ENCODE peak calls at places on chromosomes 13 and 19, in ten cellular contexts. One of them, this sample, is unnamed.
A peak's percentile ranks its signal among the peaks of the same experiment; 100 is the strongest.

GRCh38 chr19:704447-704741 is 4.3 kb upstream of the PALM start:
- DNase-seq in tibial nerve: no peak
- DNase-seq in CD4-positive, alpha-beta memory T cell: no peak
- DNase-seq in left lung: no peak
- DNase-seq in left ventricle myocardium inferior: no peak
- DNase-seq in body of pancreas: no peak
- DNase-seq in K562: no peak
- DNase-seq in H9: no peak
- DNase-seq in uterus: no peak
- DNase-seq in heart left ventricle: no peak
- DNase-seq in this sample: no peak

GRCh38 chr19:49875801-49876421 is 1.2 kb downstream of the AKT1S1 start:
- DNase-seq in tibial nerve: peak; percentile 55
- DNase-seq in CD4-positive, alpha-beta memory T cell: no peak
- DNase-seq in left lung: peak; percentile 90
- DNase-seq in left ventricle myocardium inferior: peak; percentile 64
- DNase-seq in body of pancreas: peak; percentile 48
- DNase-seq in K562: peak; percentile 59
- DNase-seq in H9: peak; percentile 65
- DNase-seq in uterus: peak; percentile 70
- DNase-seq in heart left ventricle: peak; percentile 70
- DNase-seq in this sample: peak; percentile 69

GRCh38 chr13:110045919-110046318 is 259.5 kb upstream of the IRS2 start:
- DNase-seq in tibial nerve: no peak
- DNase-seq in CD4-positive, alpha-beta memory T cell: no peak
- DNase-seq in left lung: no peak
- DNase-seq in left ventricle myocardium inferior: no peak
- DNase-seq in body of pancreas: no peak
- DNase-seq in K562: no peak
- DNase-seq in H9: no peak
- DNase-seq in uterus: no peak
- DNase-seq in heart left ventricle: no peak
- DNase-seq in this sample: no peak

GRCh38 chr13:79724348-79725103 is 243.6 kb downstream of the NDFIP2 start:
- DNase-seq in tibial nerve: no peak
- DNase-seq in CD4-positive, alpha-beta memory T cell: no peak
- DNase-seq in left lung: no peak
- DNase-seq in left ventricle myocardium inferior: no peak
- DNase-seq in body of pancreas: peak; percentile 59
- DNase-seq in K562: no peak
- DNase-seq in H9: no peak
- DNase-seq in uterus: no peak
- DNase-seq in heart left ventricle: no peak
- DNase-seq in this sample: no peak

GRCh38 chr13:108920137-108920536 is 290.7 kb downstream of the MYO16 start:
- DNase-seq in tibial nerve: no peak
- DNase-seq in CD4-positive, alpha-beta memory T cell: no peak
- DNase-seq in left lung: no peak
- DNase-seq in left ventricle myocardium inferior: no peak
- DNase-seq in body of pancreas: no peak
- DNase-seq in K562: no peak
- DNase-seq in H9: no peak
- DNase-seq in uterus: no peak
- DNase-seq in heart left ventricle: no peak
- DNase-seq in this sample: no peak

GRCh38 chr13:26485288-26485687 is 72.2 kb upstream of the WASF3 start:
- DNase-seq in tibial nerve: no peak
- DNase-seq in CD4-positive, alpha-beta memory T cell: no peak
- DNase-seq in left lung: no peak
- DNase-seq in left ventricle myocardium inferior: no peak
- DNase-seq in body of pancreas: no peak
- DNase-seq in K562: no peak
- DNase-seq in H9: no peak
- DNase-seq in uterus: no peak
- DNase-seq in heart left ventricle: no peak
- DNase-seq in this sample: no peak

GRCh38 chr19:54172764-54173699 is at the start of gene TMC4:
- DNase-seq in tibial nerve: no peak
- DNase-seq in CD4-positive, alpha-beta memory T cell: no peak
- DNase-seq in left lung: peak; percentile 87
- DNase-seq in left ventricle myocardium inferior: no peak
- DNase-seq in body of pancreas: peak; percentile 94
- DNase-seq in K562: peak; percentile 26
- DNase-seq in H9: peak; percentile 96
- DNase-seq in uterus: no peak
- DNase-seq in heart left ventricle: no peak
- DNase-seq in this sample: no peak

GRCh38 chr19:13463296-13463695 is 43.0 kb downstream of the CACNA1A start:
- DNase-seq in tibial nerve: no peak
- DNase-seq in CD4-positive, alpha-beta memory T cell: no peak
- DNase-seq in left lung: no peak
- DNase-seq in left ventricle myocardium inferior: no peak
- DNase-seq in body of pancreas: no peak
- DNase-seq in K562: peak; percentile 50
- DNase-seq in H9: peak; percentile 48
- DNase-seq in uterus: no peak
- DNase-seq in heart left ventricle: no peak
- DNase-seq in this sample: no peak

GRCh38 chr13:51125495-51126226 is 14.6 kb upstream of the C13orf42 start:
- DNase-seq in tibial nerve: peak; percentile 17
- DNase-seq in CD4-positive, alpha-beta memory T cell: peak; percentile 24
- DNase-seq in left lung: no peak
- DNase-seq in left ventricle myocardium inferior: peak; percentile 21
- DNase-seq in body of pancreas: peak; percentile 70
- DNase-seq in K562: peak; percentile 23
- DNase-seq in H9: peak; percentile 75
- DNase-seq in uterus: peak; percentile 35
- DNase-seq in heart left ventricle: no peak
- DNase-seq in this sample: no peak

GRCh38 chr13:40974460-40975407 is 44.4 kb downstream of the ELF1 start:
- DNase-seq in tibial nerve: no peak
- DNase-seq in CD4-positive, alpha-beta memory T cell: peak; percentile 54
- DNase-seq in left lung: no peak
- DNase-seq in left ventricle myocardium inferior: no peak
- DNase-seq in body of pancreas: peak; percentile 51
- DNase-seq in K562: peak; percentile 46
- DNase-seq in H9: peak; percentile 35
- DNase-seq in uterus: no peak
- DNase-seq in heart left ventricle: no peak
- DNase-seq in this sample: no peak

GRCh38 chr19:51064534-51065220 is at the start of gene KLK13:
- DNase-seq in tibial nerve: no peak
- DNase-seq in CD4-positive, alpha-beta memory T cell: no peak
- DNase-seq in left lung: no peak
- DNase-seq in left ventricle myocardium inferior: peak; percentile 34
- DNase-seq in body of pancreas: peak; percentile 82
- DNase-seq in K562: peak; percentile 98
- DNase-seq in H9: peak; percentile 84
- DNase-seq in uterus: no peak
- DNase-seq in heart left ventricle: peak; percentile 71
- DNase-seq in this sample: no peak

GRCh38 chr13:48216204-48216711 is 16.7 kb upstream of the ITM2B start:
- DNase-seq in tibial nerve: no peak
- DNase-seq in CD4-positive, alpha-beta memory T cell: no peak
- DNase-seq in left lung: no peak
- DNase-seq in left ventricle myocardium inferior: no peak
- DNase-seq in body of pancreas: no peak
- DNase-seq in K562: no peak
- DNase-seq in H9: no peak
- DNase-seq in uterus: no peak
- DNase-seq in heart left ventricle: no peak
- DNase-seq in this sample: no peak

GRCh38 chr13:25886438-25887214 is 165.2 kb downstream of the SHISA2 start:
- DNase-seq in tibial nerve: no peak
- DNase-seq in CD4-positive, alpha-beta memory T cell: no peak
- DNase-seq in left lung: no peak
- DNase-seq in left ventricle myocardium inferior: no peak
- DNase-seq in body of pancreas: no peak
- DNase-seq in K562: no peak
- DNase-seq in H9: no peak
- DNase-seq in uterus: no peak
- DNase-seq in heart left ventricle: no peak
- DNase-seq in this sample: no peak

GRCh38 chr19:5049561-5049960 is 80.6 kb downstream of the KDM4B start:
- DNase-seq in tibial nerve: no peak
- DNase-seq in CD4-positive, alpha-beta memory T cell: no peak
- DNase-seq in left lung: no peak
- DNase-seq in left ventricle myocardium inferior: no peak
- DNase-seq in body of pancreas: no peak
- DNase-seq in K562: no peak
- DNase-seq in H9: no peak
- DNase-seq in uterus: no peak
- DNase-seq in heart left ventricle: no peak
- DNase-seq in this sample: no peak

GRCh38 chr13:112740502-112741131 is 50.8 kb downstream of the ATP11A start:
- DNase-seq in tibial nerve: peak; percentile 86
- DNase-seq in CD4-positive, alpha-beta memory T cell: no peak
- DNase-seq in left lung: no peak
- DNase-seq in left ventricle myocardium inferior: peak; percentile 85
- DNase-seq in body of pancreas: peak; percentile 62
- DNase-seq in K562: peak; percentile 37
- DNase-seq in H9: no peak
- DNase-seq in uterus: peak; percentile 82
- DNase-seq in heart left ventricle: peak; percentile 85
- DNase-seq in this sample: no peak

GRCh38 chr13:25377244-25377962 is 5.6 kb downstream of the ATP8A2 start:
- DNase-seq in tibial nerve: no peak
- DNase-seq in CD4-positive, alpha-beta memory T cell: no peak
- DNase-seq in left lung: no peak
- DNase-seq in left ventricle myocardium inferior: no peak
- DNase-seq in body of pancreas: no peak
- DNase-seq in K562: no peak
- DNase-seq in H9: no peak
- DNase-seq in uterus: no peak
- DNase-seq in heart left ventricle: no peak
- DNase-seq in this sample: no peak

DNA sequence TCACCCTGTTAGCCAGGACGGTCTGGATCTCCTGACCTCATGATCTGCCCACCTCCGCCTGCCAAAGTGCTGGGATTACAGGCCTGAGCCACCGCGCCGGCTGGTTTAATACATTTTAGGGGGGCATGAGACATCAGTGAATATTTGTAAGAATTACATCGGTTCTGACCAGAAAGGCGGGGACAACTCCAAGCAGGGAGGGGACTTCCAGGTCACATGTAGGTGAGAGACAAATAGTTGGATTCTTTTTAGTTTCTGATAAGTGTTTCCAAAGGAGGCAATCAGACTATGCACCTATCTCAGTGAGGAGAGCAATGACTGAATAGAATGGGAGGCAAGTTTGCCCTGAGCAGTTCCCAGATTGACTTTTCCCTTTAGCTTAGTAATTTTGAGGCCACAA is 3.7 kb upstream of the ZNF552 start:
- DNase-seq in tibial nerve: no peak
- DNase-seq in CD4-positive, alpha-beta memory T cell: no peak
- DNase-seq in left lung: no peak
- DNase-seq in left ventricle myocardium inferior: no peak
- DNase-seq in body of pancreas: no peak
- DNase-seq in K562: no peak
- DNase-seq in H9: no peak
- DNase-seq in uterus: no peak
- DNase-seq in heart left ventricle: no peak
- DNase-seq in this sample: no peak
- H3K27ac ChIP-seq in tibial nerve: no peak overlapping the region
- H3K27ac ChIP-seq in CD4-positive, alpha-beta memory T cell: no peak overlapping the region
- H3K27ac ChIP-seq in left lung: no peak overlapping the region
- H3K27ac ChIP-seq in left ventricle myocardium inferior: no peak overlapping the region
- H3K27ac ChIP-seq in body of pancreas: no peak overlapping the region
- H3K27ac ChIP-seq in K562: no peak overlapping the region
- H3K27ac ChIP-seq in H9: no peak overlapping the region
- H3K27ac ChIP-seq in uterus: no peak overlapping the region
- H3K27ac ChIP-seq in heart left ventricle: no peak overlapping the region
- H3K27ac ChIP-seq in this sample: no peak overlapping the region

DNA sequence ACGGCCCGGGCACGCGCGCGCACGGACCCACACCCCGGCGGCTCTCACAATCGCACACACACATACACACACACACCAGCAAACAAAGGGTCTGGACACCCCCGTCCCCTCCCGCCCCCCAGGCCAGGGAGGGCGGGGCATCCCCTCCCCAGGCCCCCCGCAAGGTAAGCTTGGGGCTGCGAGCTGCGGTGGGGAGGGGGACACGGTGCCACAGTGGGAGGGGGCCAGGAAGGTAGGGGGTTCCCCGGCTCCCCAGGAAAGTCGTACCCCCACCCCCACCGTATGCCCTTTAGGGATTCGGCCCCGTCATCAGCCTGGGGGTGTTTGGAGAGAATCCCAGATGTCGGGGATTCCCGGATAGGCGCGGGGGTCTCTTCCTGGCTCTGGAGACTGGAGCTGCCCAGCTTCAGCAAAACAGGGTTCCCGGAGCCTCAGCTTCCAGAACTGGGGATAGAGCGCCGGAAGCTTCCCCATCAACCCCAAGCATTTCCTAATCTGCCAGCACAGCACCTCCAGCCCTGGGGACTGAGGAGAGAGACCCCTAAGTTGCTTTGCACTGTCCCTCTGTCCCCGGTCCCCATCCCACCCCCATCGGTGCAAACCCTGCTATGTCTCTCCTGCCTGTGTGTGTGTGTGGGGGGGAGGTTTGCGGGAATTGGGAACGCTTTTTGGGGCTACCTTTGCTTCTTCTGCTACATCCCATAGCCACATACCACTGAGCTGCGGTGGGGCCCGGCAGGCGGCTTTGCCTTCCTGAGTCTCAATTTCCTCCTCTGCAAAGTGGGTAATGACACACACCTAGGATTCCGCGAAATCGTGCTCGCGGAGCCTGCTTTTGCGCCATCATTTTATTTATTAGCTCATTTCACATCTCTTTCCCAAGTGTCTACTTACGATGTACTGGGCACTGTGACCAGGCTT is 1.8 kb upstream of the CDC37 start:
- DNase-seq in tibial nerve: no peak
- DNase-seq in CD4-positive, alpha-beta memory T cell: no peak
- DNase-seq in left lung: no peak
- DNase-seq in left ventricle myocardium inferior: no peak
- DNase-seq in body of pancreas: no peak
- DNase-seq in K562: peak; percentile 3
- DNase-seq in H9: no peak
- DNase-seq in uterus: no peak
- DNase-seq in heart left ventricle: no peak
- DNase-seq in this sample: peak; percentile 38
- H3K4me1 ChIP-seq in tibial nerve: peaks cover 30% of the 10 kb centered on the region
- H3K4me1 ChIP-seq in CD4-positive, alpha-beta memory T cell: peaks cover 82% of the 10 kb centered on the region
- H3K4me1 ChIP-seq in left lung: peaks cover 91% of the 10 kb centered on the region
- H3K4me1 ChIP-seq in left ventricle myocardium inferior: peaks cover 63% of the 10 kb centered on the region
- H3K4me1 ChIP-seq in body of pancreas: peaks cover 40% of the 10 kb centered on the region
- H3K4me1 ChIP-seq in K562: peaks cover 41% of the 10 kb centered on the region
- H3K4me1 ChIP-seq in H9: no peaks in the 10 kb centered on the region
- H3K4me1 ChIP-seq in uterus: no peaks in the 10 kb centered on the region
- H3K4me1 ChIP-seq in heart left ventricle: peaks cover 35% of the 10 kb centered on the region
- H3K4me1 ChIP-seq in this sample: peaks cover 72% of the 10 kb centered on the region

GRCh38 chr19:45094158-45094557 is 1.2 kb downstream of the PPP1R37 start:
- DNase-seq in tibial nerve: no peak
- DNase-seq in CD4-positive, alpha-beta memory T cell: no peak
- DNase-seq in left lung: no peak
- DNase-seq in left ventricle myocardium inferior: no peak
- DNase-seq in body of pancreas: no peak
- DNase-seq in K562: no peak
- DNase-seq in H9: no peak
- DNase-seq in uterus: no peak
- DNase-seq in heart left ventricle: no peak
- DNase-seq in this sample: no peak
- H3K27ac ChIP-seq in tibial nerve: no peak overlapping the region
- H3K27ac ChIP-seq in CD4-positive, alpha-beta memory T cell: peak overlapping the region; percentile 80
- H3K27ac ChIP-seq in left lung: no peak overlapping the region
- H3K27ac ChIP-seq in left ventricle myocardium inferior: no peak overlapping the region
- H3K27ac ChIP-seq in body of pancreas: no peak overlapping the region
- H3K27ac ChIP-seq in K562: peak overlapping the region; percentile 100
- H3K27ac ChIP-seq in H9: no peak overlapping the region
- H3K27ac ChIP-seq in uterus: no peak overlapping the region
- H3K27ac ChIP-seq in heart left ventricle: no peak overlapping the region
- H3K27ac ChIP-seq in this sample: peak overlapping the region; percentile 90

GRCh38 chr19:44725251-44725650 is 23.3 kb upstream of the BCL3 start:
- DNase-seq in tibial nerve: no peak
- DNase-seq in CD4-positive, alpha-beta memory T cell: no peak
- DNase-seq in left lung: peak; percentile 86
- DNase-seq in left ventricle myocardium inferior: no peak
- DNase-seq in body of pancreas: peak; percentile 90
- DNase-seq in K562: peak; percentile 49
- DNase-seq in H9: no peak
- DNase-seq in uterus: no peak
- DNase-seq in heart left ventricle: peak; percentile 62
- DNase-seq in this sample: no peak
- H3K4me1 ChIP-seq in tibial nerve: peaks cover 21% of the 10 kb centered on the region
- H3K4me1 ChIP-seq in CD4-positive, alpha-beta memory T cell: peaks cover 15% of the 10 kb centered on the region
- H3K4me1 ChIP-seq in left lung: peaks cover 75% of the 10 kb centered on the region
- H3K4me1 ChIP-seq in left ventricle myocardium inferior: peaks cover 39% of the 10 kb centered on the region
- H3K4me1 ChIP-seq in body of pancreas: peaks cover 35% of the 10 kb centered on the region
- H3K4me1 ChIP-seq in K562: peaks cover 19% of the 10 kb centered on the region
- H3K4me1 ChIP-seq in H9: no peaks in the 10 kb centered on the region
- H3K4me1 ChIP-seq in uterus: no peaks in the 10 kb centered on the region
- H3K4me1 ChIP-seq in heart left ventricle: peaks cover 25% of the 10 kb centered on the region
- H3K4me1 ChIP-seq in this sample: no peaks in the 10 kb centered on the region

This sample was measured in naive thymus-derived CD4-positive, alpha-beta T cell.